ENCODE peak calls at places on chromosomes 6 and 20, in nine cellular contexts. T, X, J, A, V, G, N, W and M are unnamed samples.

GRCh38 chr6:10268111-10268510 is 146.8 kb downstream of the TFAP2A start:
- DNase-seq in N (peak), G (no peak), T (no peak), V (no peak), J (no peak), W (no peak), X (no peak), A (no peak), M (no peak)

GRCh38 chr20:59122377-59122932 is 41.2 kb upstream of the ZNF831 start:
- DNase-seq in W (no peak), J (no peak), N (no peak), V (no peak), T (no peak), X (peak), A (no peak), G (no peak), M (no peak)

GRCh38 chr6:34057790-34058189 is 88.1 kb downstream of the GRM4 start:
- DNase-seq in V (no peak), N (no peak), X (no peak), J (no peak), W (no peak), G (no peak), A (no peak), T (no peak), M (no peak)

GRCh38 chr20:36929290-36929689 is 22.2 kb downstream of the SAMHD1 start:
- DNase-seq in A (no peak), T (no peak), G (peak), N (no peak), J (no peak), X (no peak), W (no peak), V (no peak), M (no peak)

GRCh38 chr6:38542031-38542430 is 97.7 kb downstream of the BTBD9 start:
- DNase-seq in N (no peak), J (no peak), T (no peak), W (peak), V (no peak), X (no peak), A (no peak), G (no peak), M (no peak)

GRCh38 chr6:83511901-83512681 is at the start of gene PRSS35:
- DNase-seq in V (peak), J (peak), W (peak), N (peak), X (peak), G (peak), A (no peak), T (peak), M (peak)

GRCh38 chr6:97175806-97176205 is 107.2 kb downstream of the MMS22L start:
- DNase-seq in N (no peak), W (no peak), T (no peak), A (no peak), V (no peak), X (no peak), J (no peak), G (no peak), M (peak)

GRCh38 chr6:3285049-3285639 is 26.4 kb downstream of the PSMG4 start:
- DNase-seq in A (no peak), W (no peak), G (peak), J (no peak), T (no peak), V (no peak), N (no peak), X (no peak), M (no peak)

GRCh38 chr6:131136021-131136847 is 967 bp downstream of the AKAP7 start:
- DNase-seq in A (no peak), J (no peak), T (no peak), X (no peak), W (no peak), G (no peak), V (no peak), N (no peak), M (peak)

GRCh38 chr6:129475477-129476247 is 234.3 kb downstream of the ARHGAP18 start:
- DNase-seq in G (no peak), J (peak), N (peak), T (no peak), X (no peak), W (no peak), V (no peak), A (no peak), M (peak)

GRCh38 chr6:111171577-111172400 is 84.5 kb downstream of the SLC16A10 start:
- DNase-seq in J (no peak), W (no peak), A (no peak), N (no peak), G (no peak), T (no peak), X (no peak), V (no peak), M (no peak)

GRCh38 chr6:169961772-169962561 is 210.5 kb downstream of the ERMARD start:
- DNase-seq in T (no peak), N (peak), W (no peak), G (peak), X (peak), J (no peak), A (no peak), V (peak), M (no peak)

GRCh38 chr6:112622036-112622435 is 274.9 kb downstream of the RFPL4B start:
- DNase-seq in X (no peak), V (no peak), W (no peak), A (no peak), G (no peak), N (no peak), T (no peak), J (no peak), M (no peak)

GRCh38 chr6:26493258-26493657 is 6.8 kb upstream of the BTN1A1 start:
- DNase-seq in A (no peak), J (peak), V (no peak), T (no peak), G (no peak), W (peak), X (no peak), N (no peak), M (peak)

GRCh38 chr6:168537485-168537884 is 96.5 kb downstream of the SMOC2 start:
- DNase-seq in T (no peak), W (no peak), N (no peak), J (no peak), V (no peak), A (no peak), X (no peak), G (no peak), M (no peak)

GRCh38 chr20:327946-328563 is 2.7 kb downstream of the SOX12 start:
- DNase-seq in V (no peak), J (no peak), N (no peak), A (no peak), T (no peak), X (no peak), G (no peak), W (no peak), M (peak)

GRCh38 chr20:44981736-44982406 is 15.6 kb downstream of the STK4 start:
- DNase-seq in J (no peak), A (no peak), G (no peak), T (no peak), W (no peak), V (no peak), X (no peak), N (no peak), M (no peak)

GRCh38 chr6:139066080-139066479 is 37.5 kb downstream of the ABRACL start:
- DNase-seq in W (no peak), J (no peak), X (no peak), N (no peak), A (no peak), T (no peak), V (no peak), G (no peak), M (no peak)

GRCh38 chr6:106731144-106731842 is 101.9 kb downstream of the QRSL1 start:
- DNase-seq in G (no peak), W (peak), T (no peak), A (no peak), V (no peak), J (no peak), N (no peak), X (no peak), M (no peak)

GRCh38 chr6:157443066-157443800 is 62.2 kb downstream of the ZDHHC14 start:
- DNase-seq in W (no peak), A (peak), T (no peak), V (no peak), G (no peak), J (no peak), X (peak), N (no peak), M (no peak)

GRCh38 chr20:32484221-32485125 is 100.7 kb downstream of the NOL4L start:
- DNase-seq in V (peak), A (no peak), N (peak), J (peak), X (peak), G (no peak), W (no peak), T (peak), M (peak)

GRCh38 chr6:7684843-7685242 is 41.1 kb upstream of the BMP6 start:
- DNase-seq in W (no peak), V (no peak), T (no peak), G (no peak), N (peak), X (no peak), J (no peak), A (no peak), M (peak)

GRCh38 chr20:59082981-59083380 is 40.4 kb upstream of the PRELID3B start:
- DNase-seq in G (no peak), V (no peak), A (no peak), T (no peak), N (no peak), X (no peak), J (no peak), W (peak), M (no peak)

GRCh38 chr20:15012551-15012950 is 675.1 kb upstream of the FLRT3 start:
- DNase-seq in G (no peak), A (no peak), N (no peak), J (no peak), X (no peak), V (no peak), W (no peak), T (no peak), M (no peak)

GRCh38 chr6:42901538-42901957 is 14.3 kb upstream of the PTCRA start:
- DNase-seq in A (no peak), W (peak), X (peak), G (peak), N (peak), T (peak), V (peak), J (peak), M (peak)

GRCh38 chr6:139547082-139547776 is 172.8 kb upstream of the CITED2 start:
- DNase-seq in J (no peak), A (no peak), X (no peak), W (no peak), N (no peak), V (no peak), T (no peak), G (no peak), M (no peak)

GRCh38 chr6:144131248-144131709 is 19.0 kb upstream of the STX11 start:
- DNase-seq in W (peak), A (peak), G (no peak), V (no peak), N (no peak), X (no peak), J (no peak), T (no peak), M (no peak)

GRCh38 chr6:105519954-105520353 is 117.1 kb upstream of the PREP start:
- DNase-seq in W (no peak), T (no peak), J (no peak), X (no peak), A (no peak), G (no peak), V (no peak), N (no peak), M (peak)

GRCh38 chr6:79257381-79258205 is 23.1 kb upstream of the HMGN3 start:
- DNase-seq in T (no peak), N (no peak), A (no peak), X (no peak), V (no peak), J (no peak), W (peak), G (no peak), M (no peak)

GRCh38 chr6:10363911-10364310 is 51.0 kb downstream of the TFAP2A start:
- DNase-seq in W (no peak), N (no peak), G (no peak), V (no peak), A (no peak), J (no peak), T (no peak), X (no peak), M (no peak)

GRCh38 chr6:117536317-117536716 is 53.8 kb downstream of the DCBLD1 start:
- DNase-seq in V (no peak), A (no peak), T (no peak), J (no peak), X (no peak), N (no peak), G (no peak), W (peak), M (no peak)

GRCh38 chr20:24698189-24698588 is 228.8 kb downstream of the SYNDIG1 start:
- DNase-seq in A (no peak), J (no peak), N (peak), V (no peak), W (no peak), G (peak), X (no peak), T (no peak), M (no peak)

GRCh38 chr20:47221036-47221625 is 135.4 kb downstream of the ZMYND8 start:
- DNase-seq in V (no peak), J (no peak), X (no peak), W (no peak), A (no peak), N (no peak), T (no peak), G (no peak), M (no peak)

GRCh38 chr6:28167068-28167467 is 25.4 kb downstream of the ZKSCAN8 start:
- DNase-seq in G (no peak), W (peak), A (peak), X (no peak), J (no peak), V (no peak), N (no peak), T (no peak), M (no peak)

GRCh38 chr20:40016359-40016758 is 672.7 kb downstream of the MAFB start:
- DNase-seq in X (no peak), V (no peak), W (no peak), G (no peak), A (no peak), T (no peak), J (no peak), N (no peak), M (no peak)